ENCODE peak calls at places on chromosomes 11 and 22, in four cellular contexts. C is fibroblast of pulmonary artery, A is CD14-positive monocyte, P is lung. M is an unnamed sample.

GRCh38 chr22:46754110-46754799 is 8.2 kb upstream of the TBC1D22A start:
- DNase-seq in C (peak), A (peak), P (peak), M (no peak)

GRCh38 chr11:93169143-93169542 is 28.6 kb downstream of the SLC36A4 start:
- DNase-seq in C (no peak), A (no peak), P (no peak), M (no peak)

GRCh38 chr11:65437436-65438227 is 15.0 kb downstream of the NEAT1 start:
- DNase-seq in C (peak), A (no peak), P (no peak), M (no peak)

GRCh38 chr11:45662665-45663485 is 2.5 kb downstream of the CHST1 start:
- DNase-seq in C (peak), A (no peak), P (no peak), M (no peak)

GRCh38 chr11:121645596-121645995 is 192.8 kb upstream of the SORL1-AS1 start:
- DNase-seq in C (peak), A (no peak), P (no peak), M (no peak)

GRCh38 chr11:65826972-65827773 is 6.6 kb upstream of the SNX32 start:
- DNase-seq in C (no peak), A (no peak), P (no peak), M (no peak)

GRCh38 chr11:124801014-124801413 is 808 bp upstream of the MSANTD2 start:
- DNase-seq in C (peak), A (no peak), P (no peak), M (no peak)

GRCh38 chr11:31419669-31420068 is 50.0 kb downstream of the DNAJC24 start:
- DNase-seq in C (no peak), A (no peak), P (no peak), M (no peak)

GRCh38 chr11:11931461-11932055 is 76.9 kb downstream of the DKK3 start:
- DNase-seq in C (peak), A (no peak), P (no peak), M (peak)

GRCh38 chr11:65036931-65037330 is 4.1 kb upstream of the SAC3D1 start:
- DNase-seq in C (no peak), A (no peak), P (peak), M (no peak)

GRCh38 chr22:24467340-24467739 is 27.8 kb upstream of the UPB1 start:
- DNase-seq in C (no peak), A (no peak), P (no peak), M (no peak)

GRCh38 chr22:44085743-44086741 is 61.9 kb downstream of the PARVB start:
- DNase-seq in C (peak), A (no peak), P (peak), M (peak)

GRCh38 chr11:76984741-76985140 is 49.5 kb upstream of the B3GNT6 start:
- DNase-seq in C (no peak), A (no peak), P (no peak), M (no peak)

GRCh38 chr11:12273618-12273995 is 103.8 kb upstream of the PARVA start:
- DNase-seq in C (no peak), A (no peak), P (no peak), M (no peak)

GRCh38 chr22:40190501-40190900 is 12.8 kb downstream of the TNRC6B start:
- DNase-seq in C (no peak), A (no peak), P (no peak), M (no peak)

GRCh38 chr22:40194656-40195055 is 16.9 kb downstream of the TNRC6B start:
- DNase-seq in C (no peak), A (no peak), P (no peak), M (no peak)

GRCh38 chr22:40196628-40197027 is 18.9 kb downstream of the TNRC6B start:
- DNase-seq in C (peak), A (no peak), P (no peak), M (no peak)

GRCh38 chr22:40189979-40190378 is 12.3 kb downstream of the TNRC6B start:
- DNase-seq in C (no peak), A (no peak), P (no peak), M (no peak)

GRCh38 chr22:40193429-40194421 is 16.0 kb downstream of the TNRC6B start:
- DNase-seq in C (peak), A (no peak), P (no peak), M (no peak)
- TF ChIP-seq CTCF in C (peak), A (peak), P (no peak), M (peak)

GRCh38 chr11:129694538-129694937 is 121.1 kb upstream of the TMEM45B start:
- DNase-seq in C (no peak), A (no peak), P (no peak), M (peak)
- TF ChIP-seq CTCF in C (no peak), A (no peak), P (no peak), M (peak)

GRCh38 chr11:78022397-78023396 is at the start of gene KCTD14:
- DNase-seq in C (no peak), A (no peak), P (peak), M (no peak)

GRCh38 chr11:78019808-78020207 is 3.3 kb downstream of the KCTD14 start:
- DNase-seq in C (no peak), A (no peak), P (no peak), M (no peak)

GRCh38 chr11:78025378-78025777 is 2.3 kb upstream of the KCTD14 start:
- DNase-seq in C (no peak), A (no peak), P (no peak), M (no peak)

GRCh38 chr11:78020248-78020647 is 2.8 kb downstream of the KCTD14 start:
- DNase-seq in C (no peak), A (no peak), P (no peak), M (no peak)

GRCh38 chr11:78023426-78023825 is 350 bp upstream of the KCTD14 start:
- DNase-seq in C (no peak), A (no peak), P (no peak), M (no peak)
- TF ChIP-seq CTCF in C (no peak), A (no peak), P (no peak), M (no peak)

GRCh38 chr11:61127991-61128390 is 25.7 kb downstream of the CD5 start:
- DNase-seq in C (no peak), A (no peak), P (no peak), M (no peak)
- TF ChIP-seq CTCF in C (no peak), A (no peak), P (no peak), M (no peak)

DNA sequence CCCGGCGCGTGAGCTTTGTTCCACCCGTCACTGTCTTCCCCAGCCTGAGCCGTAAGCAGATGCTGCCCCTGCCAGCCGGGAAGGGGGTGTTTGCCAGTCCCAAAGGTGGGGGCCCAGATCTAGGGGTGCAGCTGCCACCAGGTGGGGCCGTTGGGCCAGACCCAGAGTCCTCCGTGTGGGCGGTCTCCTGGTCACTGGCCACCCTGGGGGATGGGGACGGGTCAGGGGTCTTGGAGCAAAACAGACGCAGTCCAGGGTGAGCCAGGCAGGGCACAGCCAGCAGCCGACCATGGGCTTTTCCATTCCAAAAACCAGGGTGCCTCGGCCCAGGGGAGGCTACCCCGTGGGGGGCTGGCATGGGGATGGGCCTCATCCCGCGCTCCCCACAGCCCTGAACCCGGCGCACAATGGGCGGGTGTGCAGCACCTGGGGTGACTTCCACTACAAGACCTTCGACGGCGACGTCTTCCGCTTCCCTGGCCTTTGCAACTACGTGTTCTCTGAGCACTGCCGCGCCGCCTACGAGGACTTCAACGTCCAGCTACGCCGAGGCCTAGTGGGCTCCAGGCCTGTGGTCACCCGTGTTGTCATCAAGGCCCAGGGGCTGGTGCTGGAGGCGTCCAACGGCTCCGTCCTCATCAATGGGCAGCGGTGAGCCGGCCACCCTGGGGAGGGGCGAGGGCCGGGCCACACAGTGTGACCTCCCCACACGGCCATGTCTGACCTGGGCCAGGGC is 3.5 kb downstream of the MUC5B start:
- DNase-seq in C (no peak), A (peak), P (no peak), M (no peak)
- TF ChIP-seq CTCF in C (no peak), A (no peak), P (no peak), M (peak)

DNA sequence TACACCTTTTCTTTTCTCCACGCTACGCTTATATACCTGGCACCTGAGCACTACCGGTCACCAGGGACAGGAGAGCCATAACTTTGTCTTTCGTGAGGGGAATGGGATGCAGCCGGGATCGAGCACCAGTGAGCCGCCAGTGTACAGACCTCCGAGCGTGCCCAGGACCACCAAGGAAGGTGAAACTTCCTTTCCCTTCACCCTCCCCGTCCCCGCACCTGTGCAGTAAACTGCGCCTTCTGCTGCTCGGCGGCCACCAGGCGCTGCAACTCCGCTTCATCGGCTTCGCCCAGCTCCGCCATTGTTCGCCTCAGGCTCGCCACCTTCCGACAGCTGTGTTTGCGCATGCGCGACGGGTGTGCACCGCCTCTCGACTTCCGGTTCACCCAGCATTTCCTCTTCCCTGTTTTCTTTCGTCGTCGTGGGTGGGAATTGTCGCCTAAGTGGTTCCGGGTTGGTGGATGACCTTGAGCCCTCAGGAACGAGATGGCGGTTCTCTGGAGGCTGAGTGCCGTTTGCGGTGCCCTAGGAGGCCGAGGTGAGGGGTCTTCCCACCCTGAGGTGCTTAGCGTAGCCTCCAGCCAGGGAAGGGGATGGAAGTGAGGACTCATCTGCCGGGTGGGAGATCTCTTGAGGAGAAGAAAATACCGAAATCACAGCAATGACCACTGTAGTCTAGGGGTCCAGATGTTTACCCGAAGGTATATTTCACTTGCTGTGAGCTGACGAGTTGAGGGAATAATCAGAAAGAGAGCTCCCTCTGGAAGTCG is at the start of the genes SDHD and TIMM8B:
- DNase-seq in C (peak), A (peak), P (peak), M (peak)
- TF ChIP-seq CTCF in C (peak), A (peak), P (no peak), M (no peak)

GRCh38 chr11:98260983-98261382 is 759.8 kb upstream of the CNTN5 start:
- DNase-seq in C (peak), A (no peak), P (no peak), M (no peak)
- TF ChIP-seq CTCF in C (peak), A (no peak), P (no peak), M (no peak)

DNA sequence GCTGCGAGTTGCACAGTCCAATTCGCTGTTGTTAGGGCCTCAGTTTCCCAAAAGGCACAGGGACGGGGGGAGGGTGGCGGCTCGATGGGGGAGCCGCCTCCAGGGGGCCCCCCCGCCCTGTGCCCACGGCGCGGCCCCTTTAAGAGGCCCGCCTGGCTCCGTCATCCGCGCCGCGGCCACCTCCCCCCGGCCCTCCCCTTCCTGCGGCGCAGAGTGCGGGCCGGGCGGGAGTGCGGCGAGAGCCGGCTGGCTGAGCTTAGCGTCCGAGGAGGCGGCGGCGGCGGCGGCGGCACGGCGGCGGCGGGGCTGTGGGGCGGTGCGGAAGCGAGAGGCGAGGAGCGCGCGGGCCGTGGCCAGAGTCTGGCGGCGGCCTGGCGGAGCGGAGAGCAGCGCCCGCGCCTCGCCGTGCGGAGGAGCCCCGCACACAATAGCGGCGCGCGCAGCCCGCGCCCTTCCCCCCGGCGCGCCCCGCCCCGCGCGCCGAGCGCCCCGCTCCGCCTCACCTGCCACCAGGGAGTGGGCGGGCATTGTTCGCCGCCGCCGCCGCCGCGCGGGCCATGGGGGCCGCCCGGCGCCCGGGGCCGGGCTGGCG is at the start of gene BCR:
- DNase-seq in C (peak), A (no peak), P (peak), M (peak)
- TF ChIP-seq CTCF in C (no peak), A (no peak), P (no peak), M (no peak)

GRCh38 chr11:111409915-111410314 is 30.8 kb upstream of the POU2AF1 start:
- DNase-seq in C (no peak), A (no peak), P (no peak), M (peak)
- TF ChIP-seq CTCF in C (no peak), A (no peak), P (no peak), M (no peak)